ENCODE peak calls at places on chromosome 20, in nine cellular contexts. One of them, this sample, is unnamed.
A peak's percentile ranks its signal among the peaks of the same experiment; 100 is the strongest.

GRCh38 chr20:11675920-11676617 is 241.6 kb upstream of the BTBD3 start:
- DNase-seq in HCT116: no peak
- DNase-seq in Peyer's patch: no peak
- DNase-seq in tibial nerve: no peak
- DNase-seq in stomach: no peak
- DNase-seq in transverse colon: no peak
- DNase-seq in IMR-90: peak; percentile 12
- DNase-seq in prostate gland: no peak
- DNase-seq in heart left ventricle: no peak
- DNase-seq in this sample: peak; percentile 39

GRCh38 chr20:38091447-38092216 is 58.1 kb downstream of the RPRD1B start:
- DNase-seq in tibial nerve: no peak
- DNase-seq in transverse colon: peak; percentile 26
- DNase-seq in prostate gland: no peak
- DNase-seq in heart left ventricle: no peak
- DNase-seq in Peyer's patch: peak; percentile 71
- DNase-seq in HCT116: no peak
- DNase-seq in IMR-90: peak; percentile 27
- DNase-seq in stomach: no peak
- DNase-seq in this sample: no peak

GRCh38 chr20:38997622-38998021 is 35.5 kb downstream of the DHX35 start:
- DNase-seq in transverse colon: no peak
- DNase-seq in HCT116: no peak
- DNase-seq in prostate gland: no peak
- DNase-seq in Peyer's patch: no peak
- DNase-seq in stomach: no peak
- DNase-seq in IMR-90: no peak
- DNase-seq in heart left ventricle: no peak
- DNase-seq in tibial nerve: no peak
- DNase-seq in this sample: no peak

GRCh38 chr20:4059631-4060030 is 44.3 kb upstream of the RNF24 start:
- DNase-seq in tibial nerve: no peak
- DNase-seq in HCT116: no peak
- DNase-seq in prostate gland: peak; percentile 39
- DNase-seq in IMR-90: no peak
- DNase-seq in heart left ventricle: no peak
- DNase-seq in stomach: no peak
- DNase-seq in Peyer's patch: no peak
- DNase-seq in transverse colon: no peak
- DNase-seq in this sample: no peak

GRCh38 chr20:52847739-52848359 is 124.3 kb upstream of the TSHZ2 start:
- DNase-seq in IMR-90: no peak
- DNase-seq in stomach: peak; percentile 32
- DNase-seq in HCT116: no peak
- DNase-seq in heart left ventricle: no peak
- DNase-seq in transverse colon: no peak
- DNase-seq in Peyer's patch: no peak
- DNase-seq in tibial nerve: no peak
- DNase-seq in prostate gland: peak; percentile 39
- DNase-seq in this sample: no peak

GRCh38 chr20:2005831-2006426 is 12.1 kb upstream of the PDYN start:
- DNase-seq in HCT116: peak; percentile 15
- DNase-seq in stomach: peak; percentile 62
- DNase-seq in IMR-90: peak; percentile 45
- DNase-seq in Peyer's patch: peak; percentile 34
- DNase-seq in transverse colon: peak; percentile 63
- DNase-seq in heart left ventricle: peak; percentile 60
- DNase-seq in tibial nerve: peak; percentile 64
- DNase-seq in prostate gland: peak; percentile 47
- DNase-seq in this sample: peak; percentile 80

GRCh38 chr20:1247689-1248088 is 18.4 kb upstream of the SNPH start:
- DNase-seq in prostate gland: no peak
- DNase-seq in stomach: no peak
- DNase-seq in transverse colon: no peak
- DNase-seq in Peyer's patch: no peak
- DNase-seq in IMR-90: no peak
- DNase-seq in tibial nerve: no peak
- DNase-seq in HCT116: no peak
- DNase-seq in heart left ventricle: no peak
- DNase-seq in this sample: no peak

GRCh38 chr20:3808141-3808479 is 12.0 kb downstream of the CDC25B start:
- DNase-seq in stomach: peak; percentile 91
- DNase-seq in Peyer's patch: no peak
- DNase-seq in heart left ventricle: peak; percentile 85
- DNase-seq in transverse colon: peak; percentile 89
- DNase-seq in tibial nerve: peak; percentile 87
- DNase-seq in HCT116: peak; percentile 80
- DNase-seq in prostate gland: peak; percentile 91
- DNase-seq in IMR-90: peak; percentile 92
- DNase-seq in this sample: peak; percentile 84

GRCh38 chr20:4567172-4567571 is 154.5 kb upstream of the PRND start:
- DNase-seq in Peyer's patch: no peak
- DNase-seq in transverse colon: no peak
- DNase-seq in HCT116: no peak
- DNase-seq in prostate gland: no peak
- DNase-seq in tibial nerve: no peak
- DNase-seq in heart left ventricle: no peak
- DNase-seq in stomach: no peak
- DNase-seq in IMR-90: no peak
- DNase-seq in this sample: no peak

GRCh38 chr20:9507544-9508239 is 6.7 kb upstream of the LAMP5 start:
- DNase-seq in HCT116: no peak
- DNase-seq in prostate gland: no peak
- DNase-seq in heart left ventricle: no peak
- DNase-seq in Peyer's patch: no peak
- DNase-seq in IMR-90: no peak
- DNase-seq in transverse colon: no peak
- DNase-seq in stomach: no peak
- DNase-seq in tibial nerve: no peak
- DNase-seq in this sample: no peak

GRCh38 chr20:9508240-9508661 is 6.1 kb upstream of the LAMP5 start:
- DNase-seq in transverse colon: no peak
- DNase-seq in tibial nerve: no peak
- DNase-seq in prostate gland: no peak
- DNase-seq in heart left ventricle: no peak
- DNase-seq in stomach: no peak
- DNase-seq in HCT116: no peak
- DNase-seq in Peyer's patch: no peak
- DNase-seq in IMR-90: no peak
- DNase-seq in this sample: no peak

GRCh38 chr20:9506964-9507369 is 7.4 kb upstream of the LAMP5 start:
- DNase-seq in tibial nerve: no peak
- DNase-seq in prostate gland: no peak
- DNase-seq in Peyer's patch: no peak
- DNase-seq in IMR-90: no peak
- DNase-seq in transverse colon: no peak
- DNase-seq in HCT116: no peak
- DNase-seq in stomach: no peak
- DNase-seq in heart left ventricle: no peak
- DNase-seq in this sample: no peak

GRCh38 chr20:9510926-9511325 is 3.5 kb upstream of the LAMP5 start:
- DNase-seq in HCT116: no peak
- DNase-seq in IMR-90: no peak
- DNase-seq in Peyer's patch: no peak
- DNase-seq in heart left ventricle: no peak
- DNase-seq in transverse colon: no peak
- DNase-seq in stomach: no peak
- DNase-seq in prostate gland: no peak
- DNase-seq in tibial nerve: no peak
- DNase-seq in this sample: no peak

DNA sequence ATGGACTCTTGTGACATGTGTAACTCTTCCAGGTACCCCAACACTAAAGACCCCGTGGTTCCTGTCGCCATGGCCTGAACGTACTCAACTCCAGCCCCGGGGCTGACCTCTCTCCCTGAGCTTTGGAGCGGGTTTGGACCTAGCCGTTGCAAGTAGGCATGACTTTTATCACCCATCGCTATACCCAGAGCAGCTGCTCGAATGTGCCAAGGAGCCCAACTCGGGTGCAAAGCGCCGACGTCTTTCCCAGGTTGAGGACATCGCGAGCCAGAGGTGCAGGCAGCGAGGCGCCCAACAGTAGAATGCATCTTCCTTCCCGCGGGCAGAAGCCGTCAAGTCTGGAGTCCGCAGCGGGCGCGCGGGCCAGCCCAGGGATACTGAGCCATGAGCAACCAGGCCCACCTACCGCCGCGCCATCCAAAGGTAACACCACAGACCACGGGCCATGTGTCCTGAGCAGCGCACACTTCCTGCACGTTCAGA is 5.7 kb upstream of the LAMP5 start:
- DNase-seq in tibial nerve: no peak
- DNase-seq in HCT116: no peak
- DNase-seq in transverse colon: no peak
- DNase-seq in Peyer's patch: no peak
- DNase-seq in IMR-90: no peak
- DNase-seq in prostate gland: no peak
- DNase-seq in heart left ventricle: no peak
- DNase-seq in stomach: no peak
- DNase-seq in this sample: no peak
- TF ChIP-seq CTCF in tibial nerve: no peak
- TF ChIP-seq CTCF in HCT116: no peak
- TF ChIP-seq CTCF in transverse colon: no peak
- TF ChIP-seq CTCF in Peyer's patch: no peak
- TF ChIP-seq CTCF in IMR-90: no peak
- TF ChIP-seq CTCF in prostate gland: no peak
- TF ChIP-seq CTCF in heart left ventricle: no peak
- TF ChIP-seq CTCF in stomach: no peak
- TF ChIP-seq CTCF in this sample: no peak

DNA sequence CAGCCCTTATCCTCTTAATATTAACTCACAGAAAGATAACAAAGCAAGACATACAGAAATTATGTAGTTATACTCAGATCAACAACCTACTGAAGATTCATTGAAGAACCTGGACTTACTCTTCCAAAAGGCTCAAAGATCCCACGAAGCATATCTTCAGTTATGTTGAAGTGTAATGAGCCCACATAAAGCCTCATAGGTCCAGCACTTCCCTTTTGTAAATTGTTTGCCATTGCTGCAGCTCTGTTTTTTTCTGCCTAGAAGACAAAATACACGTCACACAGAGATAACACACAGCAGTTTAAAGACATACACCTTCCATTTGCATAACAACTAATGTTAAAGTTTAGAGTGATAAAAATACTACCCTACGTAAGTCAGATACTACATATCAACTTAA is 20.4 kb downstream of the RBM39 start:
- DNase-seq in Peyer's patch: no peak
- DNase-seq in transverse colon: no peak
- DNase-seq in tibial nerve: no peak
- DNase-seq in prostate gland: no peak
- DNase-seq in HCT116: no peak
- DNase-seq in stomach: no peak
- DNase-seq in heart left ventricle: no peak
- DNase-seq in IMR-90: no peak
- DNase-seq in this sample: no peak
- TF ChIP-seq POLR2A in Peyer's patch: no peak
- TF ChIP-seq POLR2A in transverse colon: no peak
- TF ChIP-seq POLR2A in tibial nerve: no peak
- TF ChIP-seq POLR2A in prostate gland: no peak
- TF ChIP-seq POLR2A in HCT116: no peak
- TF ChIP-seq POLR2A in stomach: no peak
- TF ChIP-seq POLR2A in heart left ventricle: no peak
- TF ChIP-seq POLR2A in IMR-90: no peak
- TF ChIP-seq POLR2A in this sample: no peak

DNA sequence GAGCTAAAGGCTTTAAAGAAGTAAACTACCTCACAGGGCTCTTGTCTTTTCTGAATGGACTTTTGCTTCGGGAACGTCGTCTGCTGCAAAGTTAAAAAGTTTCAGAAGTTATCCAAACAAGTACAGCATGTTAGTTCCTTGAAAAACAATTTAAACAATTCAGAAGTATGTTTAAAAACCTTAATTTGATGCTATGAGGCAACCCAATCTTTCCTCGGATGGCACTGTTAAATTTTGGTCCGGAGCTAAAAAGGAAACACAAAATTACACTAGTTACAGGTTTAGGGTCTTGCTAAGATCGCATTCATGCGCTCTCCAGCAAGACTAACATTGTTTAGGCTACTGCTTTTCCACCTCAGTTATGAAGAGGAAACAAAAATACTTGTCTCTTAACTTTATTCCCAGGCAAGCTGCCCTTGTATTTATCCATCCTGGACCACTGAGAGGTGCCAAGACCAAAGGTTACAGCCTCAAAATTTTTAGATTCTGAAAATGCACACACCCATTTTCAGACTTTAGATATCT is 12.7 kb downstream of the RBM39 start:
- DNase-seq in stomach: no peak
- DNase-seq in transverse colon: no peak
- DNase-seq in HCT116: no peak
- DNase-seq in Peyer's patch: no peak
- DNase-seq in heart left ventricle: no peak
- DNase-seq in prostate gland: no peak
- DNase-seq in IMR-90: no peak
- DNase-seq in tibial nerve: no peak
- DNase-seq in this sample: no peak
- H3K36me3 ChIP-seq in stomach: peaks cover 100% of the 10 kb centered on the region
- H3K36me3 ChIP-seq in transverse colon: peaks cover 94% of the 10 kb centered on the region
- H3K36me3 ChIP-seq in HCT116: peaks cover 91% of the 10 kb centered on the region
- H3K36me3 ChIP-seq in Peyer's patch: no peaks in the 10 kb centered on the region
- H3K36me3 ChIP-seq in heart left ventricle: peaks cover 67% of the 10 kb centered on the region
- H3K36me3 ChIP-seq in prostate gland: peaks cover 12% of the 10 kb centered on the region
- H3K36me3 ChIP-seq in IMR-90: peaks cover 72% of the 10 kb centered on the region
- H3K36me3 ChIP-seq in tibial nerve: peaks cover 54% of the 10 kb centered on the region
- H3K36me3 ChIP-seq in this sample: no peaks in the 10 kb centered on the region

GRCh38 chr20:22315771-22316170 is 268.6 kb downstream of the FOXA2 start:
- DNase-seq in transverse colon: no peak
- DNase-seq in heart left ventricle: no peak
- DNase-seq in Peyer's patch: no peak
- DNase-seq in HCT116: no peak
- DNase-seq in prostate gland: no peak
- DNase-seq in IMR-90: no peak
- DNase-seq in stomach: no peak
- DNase-seq in tibial nerve: no peak
- DNase-seq in this sample: no peak

GRCh38 chr20:22308934-22309333 is 275.4 kb downstream of the FOXA2 start:
- DNase-seq in HCT116: no peak
- DNase-seq in tibial nerve: no peak
- DNase-seq in transverse colon: no peak
- DNase-seq in prostate gland: no peak
- DNase-seq in heart left ventricle: no peak
- DNase-seq in Peyer's patch: no peak
- DNase-seq in stomach: no peak
- DNase-seq in IMR-90: no peak
- DNase-seq in this sample: no peak

DNA sequence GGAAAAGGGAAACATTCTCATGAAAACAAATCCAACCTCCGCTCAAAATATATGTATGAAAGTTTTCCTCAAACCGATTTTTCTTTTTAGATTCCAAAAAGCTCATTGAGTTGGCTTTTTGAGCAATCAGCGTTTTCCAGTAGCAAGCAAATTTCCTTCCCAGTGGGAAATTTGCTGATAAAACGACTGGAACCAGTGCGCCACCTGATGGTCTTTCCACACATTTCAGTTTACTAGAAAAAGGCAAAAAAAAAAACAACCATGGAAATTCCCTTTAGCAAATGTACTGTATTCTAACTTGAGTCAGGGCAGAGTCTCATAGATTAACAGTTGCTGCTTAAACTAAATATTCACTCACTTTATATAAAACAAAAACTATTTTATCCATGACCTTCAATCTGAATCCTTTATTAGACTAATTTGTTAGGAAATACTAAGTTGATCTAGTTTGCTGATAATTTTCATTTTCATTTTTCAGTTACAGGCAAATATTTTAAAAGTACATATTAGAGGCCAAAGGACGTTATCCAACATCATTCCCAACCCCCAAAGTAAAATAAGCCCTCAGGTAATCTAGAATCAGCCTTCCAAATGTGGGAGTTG is 271.5 kb downstream of the FOXA2 start:
- DNase-seq in transverse colon: no peak
- DNase-seq in tibial nerve: peak; percentile 56
- DNase-seq in prostate gland: peak; percentile 11
- DNase-seq in heart left ventricle: no peak
- DNase-seq in Peyer's patch: no peak
- DNase-seq in HCT116: peak; percentile 23
- DNase-seq in IMR-90: peak; percentile 25
- DNase-seq in stomach: peak; percentile 31
- DNase-seq in this sample: peak; percentile 27
- TF ChIP-seq CTCF in transverse colon: peak; percentile 64
- TF ChIP-seq CTCF in tibial nerve: peak; percentile 46
- TF ChIP-seq CTCF in prostate gland: peak; percentile 47
- TF ChIP-seq CTCF in heart left ventricle: peak; percentile 49
- TF ChIP-seq CTCF in Peyer's patch: no peak
- TF ChIP-seq CTCF in HCT116: peak; percentile 73
- TF ChIP-seq CTCF in IMR-90: peak; percentile 73
- TF ChIP-seq CTCF in stomach: no peak
- TF ChIP-seq CTCF in this sample: peak; percentile 49